ENCODE peak calls at places on chromosomes 6 and 20, in six cellular contexts. F, L, W, Z, T and I are unnamed samples.

GRCh38 chr20:53752971-53753879 is 159.6 kb upstream of the ZNF217 start:
- DNase-seq in F (no peak), L (no peak), W (no peak), Z (peak), T (no peak), I (peak)

GRCh38 chr20:47664068-47664437 is 121.2 kb downstream of the SULF2 start:
- DNase-seq in F (no peak), L (no peak), W (no peak), Z (no peak), T (no peak), I (no peak)

GRCh38 chr20:38870733-38871559 is 55.3 kb upstream of the FAM83D start:
- DNase-seq in F (peak), L (no peak), W (peak), Z (peak), T (no peak), I (peak)

GRCh38 chr6:106087548-106088325 is 1.6 kb downstream of the PRDM1 start:
- DNase-seq in F (no peak), L (no peak), W (no peak), Z (peak), T (peak), I (no peak)

GRCh38 chr6:79526897-79527296 is 10.3 kb downstream of the LCA5 start:
- DNase-seq in F (no peak), L (no peak), W (no peak), Z (no peak), T (no peak), I (peak)

GRCh38 chr6:170464524-170464979 is 88.6 kb downstream of the PSMB1 start:
- DNase-seq in F (no peak), L (no peak), W (no peak), Z (no peak), T (no peak), I (no peak)

GRCh38 chr20:44785768-44786167 is 24.6 kb downstream of the RIMS4 start:
- DNase-seq in F (peak), L (no peak), W (no peak), Z (peak), T (peak), I (no peak)

GRCh38 chr6:44049163-44049988 is 77.9 kb downstream of the MRPL14 start:
- DNase-seq in F (no peak), L (no peak), W (no peak), Z (peak), T (peak), I (no peak)

GRCh38 chr20:58699246-58700107 is 6.9 kb downstream of the NPEPL1 start:
- DNase-seq in F (no peak), L (no peak), W (no peak), Z (peak), T (peak), I (no peak)

GRCh38 chr6:161066511-161066910 is 74.9 kb downstream of the MAP3K4 start:
- DNase-seq in F (no peak), L (no peak), W (no peak), Z (no peak), T (peak), I (no peak)

GRCh38 chr20:12394786-12395185 is 477.1 kb downstream of the BTBD3 start:
- DNase-seq in F (peak), L (no peak), W (no peak), Z (peak), T (peak), I (peak)

GRCh38 chr6:98841589-98842488 is 7.5 kb downstream of the POU3F2 start:
- DNase-seq in F (no peak), L (no peak), W (no peak), Z (no peak), T (no peak), I (no peak)

GRCh38 chr20:18007534-18008292 is 38.9 kb downstream of the MGME1 start:
- DNase-seq in F (no peak), L (no peak), W (no peak), Z (no peak), T (peak), I (no peak)

GRCh38 chr6:80938131-80938530 is 814.4 kb downstream of the TENT5A start:
- DNase-seq in F (no peak), L (no peak), W (no peak), Z (no peak), T (no peak), I (no peak)

GRCh38 chr6:161057103-161058091 is 65.8 kb downstream of the MAP3K4 start:
- DNase-seq in F (no peak), L (no peak), W (no peak), Z (no peak), T (no peak), I (no peak)

GRCh38 chr6:7673063-7673536 is 52.8 kb upstream of the BMP6 start:
- DNase-seq in F (no peak), L (no peak), W (peak), Z (peak), T (peak), I (peak)

GRCh38 chr20:23008673-23009072 is 26.4 kb upstream of the SSTR4 start:
- DNase-seq in F (no peak), L (no peak), W (no peak), Z (no peak), T (no peak), I (no peak)

GRCh38 chr6:48928937-48929336 is 534.1 kb downstream of the MMUT start:
- DNase-seq in F (no peak), L (no peak), W (no peak), Z (no peak), T (no peak), I (no peak)

GRCh38 chr6:114762145-114762544 is 419.3 kb upstream of the HS3ST5 start:
- DNase-seq in F (no peak), L (no peak), W (no peak), Z (no peak), T (no peak), I (no peak)

GRCh38 chr6:40727272-40727671 is 140.1 kb upstream of the LRFN2 start:
- DNase-seq in F (no peak), L (no peak), W (no peak), Z (no peak), T (no peak), I (no peak)

GRCh38 chr6:53547815-53548496 is 3.1 kb upstream of the GCLC start:
- DNase-seq in F (peak), L (peak), W (peak), Z (peak), T (peak), I (peak)

GRCh38 chr6:157432231-157432630 is 51.2 kb downstream of the ZDHHC14 start:
- DNase-seq in F (no peak), L (no peak), W (no peak), Z (no peak), T (no peak), I (no peak)

GRCh38 chr6:75208564-75209431 is 2.9 kb upstream of the COL12A1 start:
- DNase-seq in F (peak), L (peak), W (peak), Z (peak), T (peak), I (peak)

GRCh38 chr6:128491643-128492206 is 28.7 kb downstream of the PTPRK start:
- DNase-seq in F (no peak), L (no peak), W (no peak), Z (peak), T (peak), I (no peak)

GRCh38 chr20:10558635-10559187 is 115.1 kb downstream of the JAG1 start:
- DNase-seq in F (no peak), L (no peak), W (no peak), Z (peak), T (peak), I (no peak)

GRCh38 chr6:48243071-48243470 is 132.1 kb upstream of the PTCHD4 start:
- DNase-seq in F (no peak), L (no peak), W (no peak), Z (no peak), T (no peak), I (no peak)

GRCh38 chr6:34465551-34466241 is at the start of gene PACSIN1:
- DNase-seq in F (peak), L (peak), W (no peak), Z (no peak), T (peak), I (peak)

GRCh38 chr20:36167826-36168634 is 13.5 kb downstream of the EPB41L1 start:
- DNase-seq in F (no peak), L (no peak), W (peak), Z (peak), T (no peak), I (peak)

GRCh38 chr20:16346956-16347355 is 226.3 kb downstream of the KIF16B start:
- DNase-seq in F (no peak), L (no peak), W (no peak), Z (no peak), T (no peak), I (no peak)

GRCh38 chr6:163533443-163533842 is 118.9 kb downstream of the QKI start:
- DNase-seq in F (peak), L (no peak), W (no peak), Z (peak), T (peak), I (no peak)

GRCh38 chr6:7528565-7528964 is 12.9 kb upstream of the DSP start:
- DNase-seq in F (no peak), L (no peak), W (no peak), Z (peak), T (peak), I (no peak)

GRCh38 chr20:8661229-8662023 is 407.5 kb upstream of the PLCB4 start:
- DNase-seq in F (no peak), L (no peak), W (no peak), Z (no peak), T (no peak), I (no peak)

GRCh38 chr20:1435337-1435699 is 31.3 kb downstream of the NSFL1C start:
- DNase-seq in F (no peak), L (no peak), W (no peak), Z (no peak), T (no peak), I (no peak)

GRCh38 chr6:88238901-88239300 is 72.8 kb upstream of the CNR1 start:
- DNase-seq in F (no peak), L (no peak), W (no peak), Z (no peak), T (no peak), I (no peak)

GRCh38 chr6:88236961-88237360 is 70.8 kb upstream of the CNR1 start:
- DNase-seq in F (no peak), L (no peak), W (no peak), Z (no peak), T (no peak), I (no peak)

GRCh38 chr6:88232753-88233152 is 66.6 kb upstream of the CNR1 start:
- DNase-seq in F (no peak), L (no peak), W (no peak), Z (no peak), T (no peak), I (no peak)

GRCh38 chr6:88238065-88238464 is 71.9 kb upstream of the CNR1 start:
- DNase-seq in F (peak), L (peak), W (peak), Z (peak), T (no peak), I (peak)
- TF ChIP-seq CTCF in F (no peak), L (peak), W (peak), Z (no peak), T (no peak), I (no peak)

GRCh38 chr6:13452346-13453171 is 34.8 kb downstream of the GFOD1 start:
- DNase-seq in F (no peak), L (no peak), W (no peak), Z (peak), T (peak), I (no peak)

GRCh38 chr6:13453771-13454251 is 33.6 kb downstream of the GFOD1 start:
- DNase-seq in F (no peak), L (no peak), W (peak), Z (peak), T (peak), I (peak)

GRCh38 chr6:13455604-13456003 is 31.8 kb downstream of the GFOD1 start:
- DNase-seq in F (no peak), L (no peak), W (no peak), Z (no peak), T (no peak), I (no peak)

GRCh38 chr6:13453172-13453552 is 34.2 kb downstream of the GFOD1 start:
- DNase-seq in F (no peak), L (no peak), W (no peak), Z (no peak), T (no peak), I (no peak)

DNA sequence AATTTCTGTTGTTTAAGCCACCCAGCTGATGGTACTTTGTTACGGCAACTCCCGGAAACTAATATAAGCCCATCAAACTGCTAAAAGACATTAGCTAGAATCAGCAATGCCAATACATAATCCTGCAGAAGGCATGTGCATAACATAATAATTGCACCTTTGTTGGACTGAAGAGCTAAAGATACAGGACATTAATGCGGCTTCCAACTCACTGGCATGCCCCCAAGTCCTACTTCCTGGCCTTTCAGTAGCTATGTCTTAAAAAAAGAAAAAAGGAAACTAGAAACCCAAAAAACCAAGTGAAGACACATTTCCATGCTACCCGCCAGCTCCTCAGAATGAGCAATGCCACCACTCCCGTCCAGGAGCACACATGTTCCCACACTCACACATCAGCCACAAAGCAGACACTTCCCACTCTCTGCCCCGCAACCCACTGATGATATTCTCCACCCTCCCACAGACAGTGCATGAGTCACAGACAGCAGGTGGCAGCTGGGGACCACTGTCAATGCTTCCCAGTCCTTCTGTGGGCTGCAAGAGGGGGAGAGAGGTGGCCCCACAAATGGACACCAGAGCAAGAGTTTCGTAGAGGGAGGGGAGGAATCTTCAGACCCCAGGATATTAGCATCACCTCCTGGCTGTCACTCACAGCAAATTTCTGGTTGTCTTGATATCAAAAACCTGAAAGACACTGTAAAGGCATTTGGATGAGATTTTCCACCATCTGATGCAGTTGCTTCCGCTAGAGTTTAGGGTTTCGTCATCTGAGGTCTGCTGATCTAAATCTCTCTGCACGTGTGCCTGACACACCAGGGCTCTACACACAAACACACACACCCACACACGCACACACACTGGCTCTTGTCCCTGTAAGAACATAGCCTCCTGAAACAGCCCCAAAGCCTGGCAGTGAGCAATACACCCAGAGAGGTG is 32.8 kb downstream of the GFOD1 start:
- DNase-seq in F (no peak), L (no peak), W (no peak), Z (peak), T (peak), I (no peak)
- TF ChIP-seq CTCF in F (no peak), L (no peak), W (no peak), Z (no peak), T (no peak), I (no peak)

DNA sequence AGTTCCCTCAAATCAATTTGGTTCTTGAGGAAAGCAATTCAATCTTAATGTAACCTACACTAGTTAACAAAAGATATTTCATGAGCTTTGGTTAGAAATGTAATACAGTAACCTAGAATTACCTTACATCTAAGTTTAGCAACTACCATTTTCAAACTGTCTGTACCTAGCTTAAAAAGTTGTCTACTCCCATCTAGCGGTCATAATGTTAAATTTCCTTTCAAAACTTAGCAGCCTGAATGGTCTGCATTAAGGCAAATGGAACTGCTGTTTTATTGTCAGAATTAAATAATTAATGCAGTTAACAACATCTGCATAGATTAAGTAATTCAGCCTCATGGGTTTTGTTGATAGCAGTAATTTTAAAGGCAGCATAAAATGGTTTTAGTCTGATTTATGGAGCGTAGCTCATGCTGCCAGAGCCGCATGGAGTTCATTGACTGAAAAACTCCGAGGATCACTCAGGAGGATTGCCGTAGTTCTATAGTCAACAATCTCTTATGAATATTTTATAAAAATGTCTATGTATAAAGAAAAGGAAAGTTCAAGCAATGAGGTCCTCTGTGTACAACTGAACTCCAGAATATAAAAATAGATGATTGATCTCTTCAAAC is 485.4 kb upstream of the MANEA start:
- DNase-seq in F (peak), L (no peak), W (peak), Z (peak), T (peak), I (no peak)
- TF ChIP-seq CTCF in F (peak), L (peak), W (peak), Z (peak), T (peak), I (no peak)

GRCh38 chr6:116139917-116140316 is 14.0 kb upstream of the COL10A1 start:
- DNase-seq in F (peak), L (no peak), W (peak), Z (no peak), T (no peak), I (peak)
- TF ChIP-seq CTCF in F (peak), L (peak), W (peak), Z (no peak), T (no peak), I (no peak)

DNA sequence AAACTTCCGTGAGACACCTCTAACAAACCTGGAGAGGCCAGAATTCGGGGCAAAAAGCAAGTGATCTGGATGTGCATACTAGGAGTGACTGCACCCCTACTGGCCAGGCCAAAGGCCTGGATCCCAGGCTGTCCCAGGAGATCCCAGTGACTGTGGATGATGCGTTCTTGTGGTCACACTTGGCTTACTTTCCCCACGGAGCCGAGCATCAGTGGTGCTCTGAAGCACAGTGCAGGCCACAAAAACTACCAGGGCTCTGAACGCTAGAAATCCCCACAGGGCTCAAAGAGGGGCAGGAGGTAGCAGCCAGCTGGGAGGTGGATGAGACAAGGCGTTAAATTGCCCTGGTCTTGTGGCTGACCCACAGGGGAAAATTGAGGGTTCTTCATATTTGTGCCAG is 7.1 kb downstream of the TRIM26 start:
- DNase-seq in F (no peak), L (no peak), W (no peak), Z (no peak), T (peak), I (no peak)
- TF ChIP-seq CTCF in F (no peak), L (no peak), W (no peak), Z (no peak), T (no peak), I (no peak)

DNA sequence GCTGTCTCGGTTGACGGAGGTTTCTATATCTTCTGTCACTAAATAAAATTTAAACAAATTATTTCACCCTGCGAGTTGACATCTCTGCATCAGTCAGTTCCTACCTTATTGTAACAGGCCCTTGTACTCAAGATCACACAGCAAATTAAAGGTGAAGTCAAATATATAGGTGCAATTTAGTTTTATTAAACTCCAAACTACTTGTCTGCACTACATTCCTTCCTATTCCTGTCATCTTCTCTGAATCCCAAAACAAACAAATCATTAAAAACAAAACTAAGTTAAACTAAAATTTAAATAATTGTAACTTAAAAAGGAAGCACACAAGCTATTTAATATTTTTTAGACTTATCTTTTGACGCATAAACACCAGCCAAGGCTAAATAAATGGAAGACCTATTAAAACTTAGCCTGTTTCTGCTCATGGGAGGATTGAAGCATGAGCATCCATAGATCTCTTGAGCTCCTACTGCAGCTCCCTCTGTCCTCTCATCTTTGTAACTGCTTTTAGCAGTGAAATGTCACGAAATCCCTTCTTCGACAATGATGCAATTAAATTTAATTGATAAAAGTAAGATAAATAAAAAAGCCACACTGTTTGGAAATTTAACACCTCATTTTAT is 1152.3 kb upstream of the GJE1 start:
- DNase-seq in F (no peak), L (no peak), W (no peak), Z (peak), T (peak), I (no peak)
- TF ChIP-seq CTCF in F (no peak), L (no peak), W (no peak), Z (peak), T (peak), I (no peak)

GRCh38 chr20:33415948-33416347 is 14.6 kb upstream of the CDK5RAP1 start:
- DNase-seq in F (peak), L (no peak), W (no peak), Z (peak), T (peak), I (peak)
- TF ChIP-seq CTCF in F (peak), L (peak), W (peak), Z (peak), T (peak), I (peak)

DNA sequence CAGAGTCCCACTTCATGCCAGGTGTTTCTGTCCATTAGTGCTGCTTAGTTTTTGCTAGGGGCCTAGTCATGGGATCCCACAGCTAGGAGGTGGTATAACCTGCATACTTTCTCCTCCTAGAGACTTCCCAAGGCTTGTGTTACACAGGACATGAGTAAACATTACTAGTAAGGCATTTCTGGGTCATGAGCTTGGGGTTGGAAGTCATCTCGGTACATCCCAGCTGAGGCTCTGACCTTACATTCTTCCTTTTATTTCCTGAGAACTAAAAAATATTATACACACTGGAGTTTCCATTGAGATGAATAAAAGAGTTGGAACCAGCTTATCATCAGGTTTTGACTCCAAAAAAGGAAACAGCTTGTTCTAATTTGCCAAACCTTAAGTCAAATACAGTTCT is 20.9 kb upstream of the PNPLA1 start:
- DNase-seq in F (no peak), L (no peak), W (no peak), Z (peak), T (peak), I (no peak)
- TF ChIP-seq CTCF in F (no peak), L (no peak), W (peak), Z (peak), T (no peak), I (no peak)